ENCODE peak calls at places on chromosomes 2 and 18, in eight cellular contexts. M is K562, P is NCI-H748 treated with DMSO at 0.1 percent for 48 hours, W is NCI-H1930, J is posterior cingulate gyrus, E is frontal cortex, I is WTC11, N is B cell. Z is an unnamed sample.

GRCh38 chr2:190250421-190250820 is 69.2 kb downstream of the HIBCH start:
- DNase-seq in N (no peak), I (no peak), P (no peak), J (no peak), M (no peak), W (no peak), E (no peak), Z (no peak)

GRCh38 chr2:161165266-161165665 is 5.0 kb downstream of the TANK start:
- DNase-seq in I (no peak), N (no peak), M (no peak), J (no peak), P (no peak), W (no peak), E (no peak), Z (no peak)

GRCh38 chr2:203626952-203627681 is 79.3 kb upstream of the CD28 start:
- DNase-seq in I (no peak), W (no peak), J (no peak), N (no peak), M (no peak), P (no peak), E (no peak), Z (no peak)

GRCh38 chr2:42781204-42781603 is 11.2 kb downstream of the HAAO start:
- DNase-seq in I (no peak), P (no peak), E (no peak), N (no peak), J (no peak), M (no peak), W (no peak), Z (no peak)

GRCh38 chr18:45517181-45517741 is 98.0 kb upstream of the SLC14A2 start:
- DNase-seq in J (no peak), W (no peak), I (no peak), P (no peak), N (no peak), E (no peak), M (no peak), Z (no peak)

GRCh38 chr2:27072950-27073349 is 1.5 kb upstream of the OST4 start:
- DNase-seq in M (no peak), N (no peak), W (no peak), P (no peak), I (no peak), J (no peak), E (no peak), Z (no peak)

GRCh38 chr2:223297788-223298187 is 245.8 kb downstream of the KCNE4 start:
- DNase-seq in P (no peak), J (no peak), M (no peak), N (no peak), I (no peak), E (no peak), W (no peak), Z (no peak)

GRCh38 chr2:159456500-159457426 is 159.6 kb downstream of the BAZ2B start:
- DNase-seq in I (no peak), W (no peak), N (no peak), E (no peak), J (no peak), M (no peak), P (no peak), Z (no peak)